ENCODE peak calls at places on chromosomes 16 and 17, in eight cellular contexts. B is A549, Q is tibial nerve, E is esophagus muscularis mucosa, M is transverse colon, U is SK-N-SH, Z is stomach, T is suprapubic skin. C is an unnamed sample. For H3K4me1, the result is how much of the 10 kb centered on the place peaks cover.

GRCh38 chr16:88355093-88355388 is 27.7 kb upstream of the ZNF469 start:
- DNase-seq in M (no peak), B (no peak), T (no peak), U (peak), Q (no peak), E (no peak), Z (no peak), C (no peak)

GRCh38 chr16:63998-64913 is 8.2 kb downstream of the RHBDF1 start:
- DNase-seq in U (no peak), M (no peak), B (no peak), T (no peak), Q (no peak), Z (peak), E (no peak), C (no peak)

GRCh38 chr17:10631048-10631700 is 25.9 kb downstream of the MYH3 start:
- DNase-seq in M (peak), U (peak), T (no peak), E (no peak), B (peak), Z (no peak), Q (no peak), C (no peak)

GRCh38 chr16:23014592-23014991 is 134.7 kb downstream of the USP31 start:
- DNase-seq in B (no peak), Z (no peak), M (no peak), Q (no peak), U (no peak), T (no peak), E (no peak), C (no peak)

GRCh38 chr16:49972280-49972679 is 52.7 kb upstream of the CNEP1R1 start:
- DNase-seq in T (no peak), Q (no peak), M (no peak), B (no peak), Z (no peak), E (no peak), U (no peak), C (no peak)

GRCh38 chr17:34443832-34444469 is 80.9 kb upstream of the CCL1 start:
- DNase-seq in M (no peak), E (no peak), Q (no peak), T (no peak), U (peak), B (peak), Z (no peak), C (peak)

GRCh38 chr16:727291-727977 is 528 bp downstream of the HAGHL start:
- DNase-seq in Q (no peak), M (peak), E (no peak), Z (no peak), B (no peak), U (peak), T (no peak), C (no peak)

GRCh38 chr17:38743556-38744171 is 4.5 kb downstream of the PCGF2 start:
- DNase-seq in M (no peak), Q (no peak), B (no peak), T (no peak), U (no peak), Z (no peak), E (no peak), C (peak)

GRCh38 chr17:82252511-82253178 is 20.9 kb downstream of the CSNK1D start:
- DNase-seq in U (no peak), E (no peak), Q (no peak), M (no peak), Z (no peak), T (no peak), B (no peak), C (no peak)

GRCh38 chr17:53316073-53316472 is 506.7 kb upstream of the KIF2B start:
- DNase-seq in M (no peak), Q (no peak), B (no peak), Z (no peak), T (no peak), E (no peak), U (no peak), C (no peak)

GRCh38 chr16:29701214-29701555 is 22.2 kb downstream of the QPRT start:
- DNase-seq in T (no peak), Z (no peak), B (no peak), M (no peak), E (no peak), Q (no peak), U (no peak), C (no peak)

GRCh38 chr17:59652119-59652518 is 32.4 kb downstream of the CLTC start:
- DNase-seq in T (no peak), U (no peak), M (no peak), B (no peak), E (no peak), Q (no peak), Z (no peak), C (no peak)

GRCh38 chr17:76151896-76152454 is 10.9 kb upstream of the FOXJ1 start:
- DNase-seq in Z (no peak), Q (no peak), U (no peak), B (no peak), T (no peak), M (no peak), E (no peak), C (no peak)

GRCh38 chr17:40038882-40039513 is 15.2 kb downstream of the MED24 start:
- DNase-seq in T (peak), Q (peak), U (peak), Z (peak), M (peak), B (peak), E (peak), C (peak)

GRCh38 chr17:7465481-7466275 is 13.8 kb downstream of the ZBTB4 start:
- DNase-seq in B (no peak), U (no peak), Z (no peak), Q (no peak), E (no peak), T (no peak), M (no peak), C (no peak)

GRCh38 chr17:62597920-62598319 is 29.6 kb upstream of the MRC2 start:
- DNase-seq in Q (peak), B (no peak), T (peak), U (no peak), E (no peak), Z (no peak), M (no peak), C (peak)

GRCh38 chr17:21287703-21288449 is 3.4 kb downstream of the MAP2K3 start:
- DNase-seq in U (peak), Q (peak), M (peak), Z (peak), T (peak), E (peak), B (peak), C (peak)

GRCh38 chr17:40866838-40867237 is at the start of gene KRT12:
- DNase-seq in B (no peak), U (no peak), Q (no peak), Z (no peak), T (no peak), E (no peak), M (no peak), C (no peak)

GRCh38 chr17:31824771-31825360 is 34.2 kb downstream of the COPRS start:
- DNase-seq in T (no peak), M (no peak), Z (no peak), Q (no peak), B (no peak), U (no peak), E (no peak), C (no peak)

GRCh38 chr17:14873996-14874395 is 391.1 kb downstream of the PMP22 start:
- DNase-seq in Q (no peak), B (no peak), T (no peak), Z (no peak), U (no peak), M (no peak), E (no peak), C (no peak)

GRCh38 chr16:50474138-50474537 is 74.1 kb upstream of the NKD1 start:
- DNase-seq in Z (no peak), Q (no peak), B (no peak), T (peak), M (no peak), U (no peak), E (no peak), C (no peak)

GRCh38 chr17:64420143-64420670 is 28.7 kb upstream of the MILR1 start:
- DNase-seq in T (no peak), U (peak), Q (no peak), Z (no peak), M (no peak), B (peak), E (no peak), C (no peak)

GRCh38 chr16:84840687-84841627 is 21.2 kb downstream of the CRISPLD2 start:
- DNase-seq in M (no peak), Z (no peak), T (no peak), Q (no peak), U (peak), E (no peak), B (no peak), C (no peak)

GRCh38 chr16:1812732-1813163 is 13.9 kb downstream of the HAGH start:
- DNase-seq in Z (peak), B (peak), E (peak), T (peak), Q (no peak), U (peak), M (peak), C (peak)

GRCh38 chr17:39196191-39196819 is 1.2 kb downstream of the CACNB1 start:
- DNase-seq in Z (no peak), E (no peak), B (no peak), Q (no peak), M (peak), T (no peak), U (no peak), C (no peak)

GRCh38 chr16:88534731-88535141 is 35.5 kb upstream of the ZC3H18 start:
- DNase-seq in T (no peak), Q (no peak), E (no peak), U (no peak), M (peak), Z (no peak), B (peak), C (peak)

GRCh38 chr17:13638855-13639458 is 37.2 kb upstream of the HS3ST3A1 start:
- DNase-seq in B (no peak), T (no peak), Z (no peak), Q (no peak), U (no peak), E (no peak), M (no peak), C (no peak)

GRCh38 chr17:5050281-5050680 is 15.1 kb upstream of the SLC52A1 start:
- DNase-seq in Z (no peak), E (no peak), T (no peak), M (no peak), U (no peak), B (no peak), Q (no peak), C (no peak)

GRCh38 chr16:60206511-60206910 is 1472.4 kb upstream of the GOT2 start:
- DNase-seq in M (no peak), Q (no peak), Z (no peak), U (no peak), B (no peak), E (no peak), T (no peak), C (no peak)

GRCh38 chr17:42428141-42428944 is 5.3 kb upstream of the CAVIN1 start:
- DNase-seq in Q (no peak), M (peak), U (peak), E (no peak), B (peak), T (peak), Z (peak), C (no peak)

GRCh38 chr17:34885076-34885475 is 76.2 kb downstream of the CCT6B start:
- DNase-seq in M (no peak), E (no peak), T (no peak), Z (no peak), U (no peak), B (no peak), Q (no peak), C (no peak)

GRCh38 chr16:15539197-15539596 is 103.8 kb downstream of the MARF1 start:
- DNase-seq in B (no peak), Z (no peak), Q (no peak), U (no peak), M (peak), E (no peak), T (no peak), C (no peak)

GRCh38 chr17:6145946-6146345 is 75.8 kb downstream of the WSCD1 start:
- DNase-seq in Q (no peak), M (no peak), E (no peak), U (no peak), T (no peak), B (no peak), Z (no peak), C (no peak)

GRCh38 chr17:41894791-41895331 is 23.9 kb downstream of the ACLY start:
- DNase-seq in M (no peak), B (no peak), U (peak), Q (peak), E (no peak), Z (no peak), T (no peak), C (peak)

GRCh38 chr17:9880582-9880999 is 24.5 kb downstream of the RCVRN start:
- DNase-seq in U (no peak), Q (no peak), B (peak), T (no peak), Z (no peak), E (no peak), M (no peak), C (no peak)

GRCh38 chr16:59733321-59733720 is 999.2 kb upstream of the GOT2 start:
- DNase-seq in Q (no peak), M (no peak), U (no peak), B (no peak), Z (no peak), T (no peak), E (no peak), C (no peak)

GRCh38 chr17:51764387-51764971 is 394.0 kb downstream of the CA10 start:
- DNase-seq in Q (no peak), T (no peak), U (peak), B (peak), M (peak), E (no peak), Z (peak), C (peak)

GRCh38 chr16:64276646-64277045 is 845.2 kb downstream of the CDH11 start:
- DNase-seq in Q (no peak), T (no peak), Z (no peak), E (no peak), B (no peak), M (no peak), U (no peak), C (no peak)

GRCh38 chr17:45298546-45299285 is 18.1 kb downstream of the MAP3K14 start:
- DNase-seq in U (no peak), E (no peak), T (no peak), Z (no peak), M (no peak), B (no peak), Q (no peak), C (no peak)
- H3K4me1 ChIP-seq in U (half or more), E (half or more), T (half or more), Z (half or more), M (half or more), B (half or more), Q (half or more), C (under half)

DNA sequence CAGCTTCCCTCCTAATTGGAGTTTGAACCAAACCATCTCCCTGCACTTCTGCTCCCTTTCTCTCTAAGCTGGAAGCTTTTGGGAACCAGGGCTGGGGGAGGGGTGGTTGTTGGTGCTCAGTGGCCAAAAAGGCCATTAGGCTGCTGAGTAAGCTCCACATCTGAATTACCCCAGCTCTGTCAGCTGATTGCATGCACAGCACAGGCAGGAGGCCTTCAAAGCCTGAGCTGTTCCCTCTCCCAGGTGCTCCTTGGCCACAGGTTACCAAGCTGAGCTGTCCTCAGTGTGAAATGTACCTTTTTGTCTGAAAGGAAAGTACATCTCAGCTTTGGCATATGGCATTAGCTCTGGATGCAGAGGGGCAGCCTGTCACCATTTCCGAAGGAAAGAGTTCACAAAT is 6.2 kb upstream of the TBKBP1 start:
- DNase-seq in B (no peak), M (no peak), E (no peak), Z (no peak), Q (no peak), T (no peak), U (peak), C (no peak)
- TF ChIP-seq EP300 in B (no peak), M (no peak), E (no peak), Z (no peak), Q (no peak), T (no peak), U (no peak), C (no peak)

GRCh38 chr17:79005063-79005861 is 4.3 kb downstream of the CANT1 start:
- DNase-seq in T (peak), Z (peak), M (peak), Q (no peak), E (no peak), U (no peak), B (no peak), C (peak)

GRCh38 chr17:79006001-79006400 is 3.6 kb downstream of the CANT1 start:
- DNase-seq in B (no peak), T (peak), U (no peak), Q (no peak), E (no peak), M (peak), Z (no peak), C (no peak)

GRCh38 chr17:79002796-79003593 is 6.6 kb downstream of the CANT1 start:
- DNase-seq in U (no peak), M (no peak), B (no peak), Z (no peak), T (peak), E (no peak), Q (no peak), C (peak)

GRCh38 chr17:79002291-79002690 is 7.3 kb downstream of the CANT1 start:
- DNase-seq in M (no peak), U (no peak), Q (no peak), E (no peak), T (peak), Z (no peak), B (no peak), C (peak)

GRCh38 chr17:79003661-79004411 is 5.7 kb downstream of the CANT1 start:
- DNase-seq in B (no peak), Z (no peak), E (no peak), Q (no peak), M (peak), T (peak), U (no peak), C (no peak)
- H3K4me1 ChIP-seq in B (under half), Z (half or more), E (under half), Q (under half), M (half or more), T (under half), U (under half), C (under half)

DNA sequence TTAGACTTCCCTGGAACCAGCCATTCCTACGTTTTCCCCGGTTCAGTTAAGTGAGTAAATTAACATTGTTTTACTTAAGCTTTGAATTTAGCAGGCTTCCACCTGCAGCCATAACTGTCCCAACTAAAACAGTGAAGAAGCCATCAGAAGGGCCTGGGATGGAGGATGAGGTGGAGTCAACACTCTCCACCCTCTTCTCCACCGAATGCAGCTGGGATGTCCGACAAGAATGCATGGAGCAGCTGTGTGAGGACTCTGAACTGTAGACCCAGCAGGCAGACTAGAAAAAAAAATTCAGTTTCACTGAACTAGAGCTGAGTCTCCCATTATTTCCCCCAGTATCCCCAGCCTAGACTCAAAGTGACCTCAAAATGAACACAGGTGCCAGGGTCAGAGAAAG is 114.8 kb downstream of the C16orf95 start:
- DNase-seq in Z (no peak), Q (no peak), E (no peak), M (no peak), B (no peak), T (no peak), U (no peak), C (no peak)
- TF ChIP-seq EP300 in Z (no peak), Q (no peak), E (no peak), M (no peak), B (no peak), T (no peak), U (no peak), C (no peak)

DNA sequence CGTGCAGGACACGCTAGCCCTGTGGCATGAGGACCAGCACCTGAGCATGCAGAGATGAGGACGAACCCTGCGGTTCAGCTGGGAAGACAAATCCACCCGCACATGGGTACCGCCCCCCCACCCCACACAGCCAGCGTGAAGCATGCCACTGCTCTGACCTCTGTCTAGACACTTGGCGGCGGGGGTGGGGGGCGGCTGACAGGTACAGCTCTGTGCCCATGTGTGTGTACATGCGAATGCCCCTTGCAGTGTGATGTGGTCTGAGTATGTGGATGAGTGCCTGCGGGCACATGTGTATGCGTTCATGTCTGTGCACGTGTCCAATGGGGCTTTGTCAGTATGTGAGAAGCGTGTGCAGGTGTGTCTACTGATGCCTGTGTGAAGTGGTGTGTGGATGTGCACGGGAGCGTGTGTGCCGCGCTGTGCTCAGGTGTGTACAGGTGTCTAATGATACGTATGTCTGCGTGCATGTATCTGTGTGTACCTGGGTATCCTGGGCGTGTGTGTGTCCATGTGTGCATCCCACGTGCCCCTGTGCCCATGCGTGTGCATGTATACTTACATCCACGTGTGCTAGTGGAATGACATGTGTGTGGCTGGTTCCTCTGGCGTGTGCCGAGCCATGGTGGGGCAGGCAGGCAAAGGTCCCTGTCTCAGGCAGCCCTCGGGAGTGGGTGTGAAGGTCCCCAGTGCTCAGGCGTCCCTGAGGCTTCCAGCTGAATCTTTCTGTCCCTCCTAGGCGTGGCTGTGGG is 650 bp upstream of the RAP1GAP2 start:
- DNase-seq in T (no peak), B (no peak), U (no peak), Q (no peak), E (no peak), Z (no peak), M (no peak), C (no peak)
- H3K4me1 ChIP-seq in T (under half), B (under half), U (under half), Q (under half), E (under half), Z (under half), M (under half), C (under half)

GRCh38 chr17:46167826-46168569 is 25.2 kb downstream of the KANSL1 start:
- DNase-seq in T (no peak), E (no peak), U (no peak), M (no peak), Z (no peak), Q (no peak), B (no peak), C (no peak)
- TF ChIP-seq EP300 in T (no peak), E (no peak), U (no peak), M (no peak), Z (no peak), Q (no peak), B (no peak), C (no peak)